ENCODE peak calls at places on chromosomes 12 and 14, in six cellular contexts. I, Q, A, S, P and U are unnamed samples. For H3K4me1, the result is how much of the 10 kb centered on the place peaks cover.

GRCh38 chr12:124002021-124002640 is 29.1 kb downstream of the ZNF664 start:
- DNase-seq in S (no peak), A (no peak), I (no peak), Q (no peak), P (no peak), U (no peak)

GRCh38 chr12:127548123-127548553 is 718.8 kb upstream of the TMEM132C start:
- DNase-seq in P (no peak), S (no peak), A (no peak), Q (no peak), I (no peak), U (no peak)

GRCh38 chr12:49973361-49973830 is 649 bp downstream of the AQP6 start:
- DNase-seq in A (no peak), S (no peak), I (no peak), Q (no peak), P (peak), U (no peak)

GRCh38 chr12:46671102-46671501 is 154.7 kb downstream of the SLC38A4 start:
- DNase-seq in P (no peak), A (no peak), I (no peak), S (no peak), Q (no peak), U (no peak)

GRCh38 chr12:106135781-106136180 is 3.0 kb downstream of the NUAK1 start:
- DNase-seq in I (no peak), Q (no peak), P (no peak), A (no peak), S (no peak), U (no peak)

GRCh38 chr12:42893802-42894201 is 304.3 kb upstream of the PRICKLE1 start:
- DNase-seq in A (no peak), I (no peak), S (no peak), P (no peak), Q (no peak), U (no peak)

GRCh38 chr14:68569546-68569908 is 223.3 kb downstream of the ZFP36L1 start:
- DNase-seq in I (no peak), P (peak), Q (no peak), A (no peak), S (no peak), U (no peak)

GRCh38 chr12:6182279-6182898 is 17.8 kb upstream of the CD9 start:
- DNase-seq in S (peak), P (peak), Q (no peak), A (peak), I (no peak), U (no peak)

GRCh38 chr14:92598549-92598905 is 84.9 kb downstream of the RIN3 start:
- DNase-seq in I (no peak), Q (no peak), P (no peak), S (no peak), A (no peak), U (no peak)
- H3K4me1 ChIP-seq in I (under half), Q (under half), P (under half), S (under half), A (under half), U (under half)

GRCh38 chr12:80602455-80602854 is 105.0 kb upstream of the MYF6 start:
- DNase-seq in S (no peak), I (no peak), Q (no peak), P (no peak), A (no peak), U (no peak)

GRCh38 chr12:80593766-80594165 is 113.7 kb upstream of the MYF6 start:
- DNase-seq in S (no peak), P (no peak), I (no peak), Q (no peak), A (no peak), U (no peak)

GRCh38 chr12:80596509-80596908 is 110.9 kb upstream of the MYF6 start:
- DNase-seq in S (no peak), P (no peak), Q (no peak), A (no peak), I (no peak), U (no peak)

DNA sequence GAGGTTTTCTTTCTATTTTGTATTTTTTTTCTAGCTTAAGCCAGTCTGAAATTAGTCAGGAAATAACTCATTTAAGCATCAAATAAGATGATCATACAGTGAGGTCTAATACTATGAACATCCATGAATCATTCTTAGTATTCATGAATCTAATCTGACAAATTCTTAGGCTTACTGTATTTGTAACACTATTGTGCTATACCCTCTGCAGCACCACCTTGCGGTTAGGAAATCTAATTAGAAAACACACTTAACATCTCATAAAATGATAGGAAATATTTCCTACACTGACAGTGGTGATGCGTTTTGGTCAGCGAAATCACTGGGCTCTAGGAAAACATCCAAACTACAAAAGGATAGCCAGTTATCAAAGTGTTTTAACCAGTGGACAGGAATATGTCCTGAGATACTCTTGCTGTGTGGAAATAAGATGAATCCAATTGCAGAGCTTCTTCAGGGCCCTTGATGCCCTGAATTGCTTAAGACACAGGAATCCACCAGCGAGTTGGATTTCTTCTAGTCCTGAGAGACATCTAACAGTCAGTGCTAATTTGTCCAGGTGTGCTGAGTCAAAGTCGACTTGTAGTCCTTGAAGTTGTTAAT is 109.3 kb upstream of the MYF6 start:
- DNase-seq in P (no peak), I (no peak), Q (no peak), A (peak), S (no peak), U (no peak)
- TF ChIP-seq CTCF in P (peak), I (peak), Q (peak), A (peak), S (peak), U (peak)

DNA sequence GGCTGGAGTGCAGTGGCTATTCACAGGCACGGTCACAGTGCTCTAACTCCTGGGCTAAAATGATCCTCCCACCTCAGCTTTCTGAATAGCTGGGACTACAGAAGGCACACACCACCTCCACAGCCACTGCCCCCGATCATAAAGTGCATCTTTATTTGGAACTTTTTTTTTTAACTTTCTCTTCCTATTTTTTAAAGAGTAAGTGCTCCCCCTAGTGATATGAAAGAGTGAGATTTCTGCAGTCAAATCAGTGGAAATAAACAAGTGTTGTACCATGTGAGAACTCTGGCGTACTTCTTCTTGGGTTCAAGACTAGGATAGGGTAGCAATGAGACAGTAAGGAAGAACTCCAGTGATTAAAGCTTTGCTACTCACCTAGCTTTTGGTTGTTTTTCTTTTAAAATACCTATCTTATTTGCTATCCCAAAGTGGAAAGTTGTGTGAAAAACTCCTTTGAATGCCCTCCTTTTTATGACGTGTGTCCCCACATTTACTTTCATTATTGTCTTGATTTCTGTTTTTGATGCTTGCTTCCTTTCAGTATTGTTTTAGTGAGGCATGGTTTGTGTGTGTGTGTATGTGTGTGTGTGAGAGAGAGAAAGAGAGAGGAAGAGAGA is 6.6 kb downstream of the PPP4R4 start:
- DNase-seq in S (peak), A (peak), P (no peak), Q (no peak), I (peak), U (no peak)
- H3K4me3 ChIP-seq in S (peak), A (no peak), P (no peak), Q (no peak), I (no peak), U (no peak)

GRCh38 chr14:30196861-30197260 is 269.2 kb upstream of the PRKD1 start:
- DNase-seq in P (no peak), S (no peak), A (no peak), Q (no peak), I (no peak), U (no peak)

GRCh38 chr14:30193791-30194407 is 266.3 kb upstream of the PRKD1 start:
- DNase-seq in A (no peak), P (no peak), I (no peak), S (no peak), Q (no peak), U (no peak)

GRCh38 chr14:30193056-30193455 is 265.4 kb upstream of the PRKD1 start:
- DNase-seq in A (no peak), Q (no peak), P (no peak), S (no peak), I (no peak), U (no peak)

GRCh38 chr14:30194769-30195168 is 267.1 kb upstream of the PRKD1 start:
- DNase-seq in Q (no peak), A (no peak), P (no peak), S (no peak), I (no peak), U (no peak)

DNA sequence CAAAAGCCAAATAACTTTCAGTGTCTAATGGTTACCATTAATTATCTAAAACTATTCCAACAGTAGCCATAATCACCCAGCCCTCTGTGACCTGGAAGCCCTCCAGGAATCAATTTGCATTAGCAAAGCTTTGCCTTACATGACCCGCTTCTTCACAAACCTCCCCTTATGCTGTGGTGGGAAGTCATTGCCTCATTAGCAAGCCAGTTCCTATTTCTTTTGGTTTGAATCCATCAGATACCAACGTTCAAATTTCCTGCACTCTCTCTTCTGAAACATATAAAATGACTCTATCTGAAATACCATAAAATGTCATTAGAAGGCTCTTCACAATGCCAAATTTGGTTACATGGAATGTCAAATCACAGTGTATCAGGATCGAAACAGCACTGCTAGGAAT is 268.3 kb upstream of the PRKD1 start:
- DNase-seq in I (no peak), S (no peak), Q (no peak), A (no peak), P (no peak), U (no peak)
- H3K4me1 ChIP-seq in I (under half), S (under half), Q (under half), A (under half), P (under half), U (under half)

DNA sequence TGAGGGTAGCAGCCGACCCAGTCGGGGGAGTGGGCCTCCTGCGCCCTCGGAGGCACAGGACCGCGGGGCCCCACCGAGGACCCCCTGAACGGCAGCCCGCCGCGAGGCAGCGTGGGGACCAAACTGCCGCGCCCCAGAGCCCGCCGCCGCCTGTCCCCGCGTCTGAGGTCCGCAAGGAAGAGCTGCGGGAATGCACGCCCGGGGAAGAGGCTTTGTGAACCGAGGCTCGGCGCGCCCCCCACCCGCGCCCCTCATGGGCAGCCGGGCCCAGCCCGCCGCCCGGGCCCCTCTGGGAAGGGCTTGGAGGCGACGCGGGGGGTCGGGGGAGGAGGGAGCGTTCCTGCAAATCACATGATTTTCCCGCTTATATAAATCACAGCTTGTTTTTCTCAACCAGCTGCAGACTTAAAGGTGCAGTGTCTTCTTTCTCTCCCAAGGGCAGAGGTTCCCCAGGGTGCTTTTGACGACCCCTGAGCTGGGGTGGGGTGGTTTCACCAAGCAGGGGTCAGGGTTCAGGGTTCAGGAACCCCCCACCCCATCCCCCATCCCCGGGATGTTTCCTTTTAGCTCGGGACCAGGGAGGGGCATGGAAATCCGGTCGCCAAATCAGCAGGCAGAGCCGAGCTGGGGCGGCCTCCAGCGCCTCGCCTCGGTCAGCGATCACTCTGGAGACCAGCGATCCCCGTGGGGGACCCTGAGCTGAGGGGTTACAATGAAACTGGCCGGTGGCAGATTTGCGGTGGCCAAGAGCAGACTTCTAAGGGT is 44.7 kb upstream of the ATP23 start:
- DNase-seq in A (peak), S (peak), I (peak), Q (peak), P (peak), U (no peak)
- TF ChIP-seq CTCF in A (peak), S (peak), I (peak), Q (peak), P (peak), U (peak)

DNA sequence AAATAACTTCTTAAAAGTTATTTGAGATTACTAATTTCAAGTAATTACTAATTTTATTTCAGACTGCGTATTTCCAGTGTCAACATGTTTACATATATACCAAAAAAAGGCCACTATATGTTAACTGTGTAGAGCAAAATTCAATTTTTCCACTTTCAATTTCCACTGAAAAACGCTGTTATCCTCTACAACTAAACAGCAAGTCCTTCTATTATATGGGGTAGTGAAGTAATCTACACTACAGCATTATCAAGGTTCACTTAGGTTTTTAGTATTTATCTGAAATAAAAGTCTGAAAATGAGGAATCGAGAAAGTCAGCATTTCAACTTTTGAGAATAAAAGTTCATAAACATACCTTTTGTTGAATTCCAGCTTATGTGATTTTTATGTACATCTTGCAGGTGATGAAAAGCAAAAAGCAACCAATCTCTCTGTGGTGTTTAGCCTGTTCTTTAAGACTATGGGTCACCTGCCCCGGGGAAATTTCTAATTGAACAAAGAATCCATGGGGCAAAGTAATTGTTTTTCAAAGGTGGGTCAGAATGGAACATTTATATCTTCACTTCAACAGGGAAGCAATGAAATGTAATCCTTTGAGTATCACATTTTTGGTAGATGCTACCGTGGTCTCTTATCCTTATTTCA is 3.3 kb downstream of the BTG1 start:
- DNase-seq in A (no peak), P (no peak), Q (no peak), S (no peak), I (no peak), U (no peak)
- H3K4me3 ChIP-seq in A (peak), P (peak), Q (peak), S (peak), I (peak), U (peak)

DNA sequence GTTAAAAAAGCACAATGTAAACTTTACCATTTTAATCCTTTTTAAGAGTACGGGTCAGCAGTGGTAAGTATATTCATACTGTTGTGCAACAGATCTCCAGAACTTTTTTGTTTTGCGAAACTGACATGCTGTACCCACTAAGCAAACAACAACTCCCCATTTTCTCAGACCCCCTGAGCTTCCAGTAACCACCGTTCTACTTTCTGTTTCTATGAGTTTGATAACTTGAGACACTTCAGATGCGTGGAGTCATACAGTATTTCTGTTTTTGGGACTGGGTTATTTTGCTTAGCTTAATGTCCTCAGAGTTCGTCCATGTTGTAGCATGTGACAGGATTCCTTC is 38.0 kb downstream of the CHST11 start:
- DNase-seq in P (no peak), A (no peak), I (no peak), S (no peak), Q (no peak), U (no peak)
- H3K4me1 ChIP-seq in P (under half), A (under half), I (under half), S (under half), Q (under half), U (under half)

GRCh38 chr14:106605548-106606448 is 1079.4 kb downstream of the TMEM121 start:
- DNase-seq in Q (no peak), S (peak), P (no peak), A (no peak), I (no peak), U (peak)
- TF ChIP-seq CTCF in Q (no peak), S (peak), P (no peak), A (no peak), I (no peak), U (no peak)

DNA sequence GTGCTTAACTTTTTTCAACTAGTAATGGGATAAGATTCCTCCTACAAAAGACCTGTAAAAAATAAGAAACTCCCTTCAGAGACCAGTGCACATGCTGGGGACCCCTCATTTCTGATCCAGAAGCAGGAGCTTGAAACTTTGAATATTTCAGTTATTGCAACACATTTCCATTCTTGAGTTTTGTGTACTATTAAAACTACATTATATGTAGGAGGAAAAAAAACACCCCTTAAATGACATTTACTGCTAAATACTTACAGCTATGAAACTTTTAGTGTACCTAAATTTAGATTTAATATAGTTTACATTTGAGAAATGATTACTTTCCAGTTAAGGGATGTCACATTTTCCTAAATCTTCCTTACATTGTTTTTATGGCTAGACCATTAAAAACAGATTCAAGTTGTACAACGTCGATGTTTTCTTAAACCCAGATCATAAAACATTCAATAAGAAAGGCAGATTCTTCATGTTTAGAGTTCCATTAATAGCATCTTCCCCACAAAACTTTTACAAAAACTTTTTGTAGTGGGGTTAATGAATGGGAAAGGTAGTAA is 4.1 kb downstream of the LRIG3 start:
- DNase-seq in I (no peak), Q (no peak), S (no peak), P (no peak), A (no peak), U (no peak)
- H3K4me3 ChIP-seq in I (no peak), Q (no peak), S (no peak), P (peak), A (peak), U (peak)